ENCODE peak calls at places on chromosomes 11 and 22, in five cellular contexts. One of them, this sample, is unnamed. For H3K36me3, the result is how much of the 10 kb centered on the place peaks cover.

GRCh38 chr22:45934659-45935341 is 42.2 kb downstream of the WNT7B start:
- DNase-seq in pancreas: no peak
- DNase-seq in breast epithelium: peak
- DNase-seq in cardiac muscle cell: peak
- DNase-seq in WERI-Rb-1: no peak
- DNase-seq in this sample: peak

GRCh38 chr11:36425593-36426206 is 84.4 kb downstream of the TRAF6 start:
- DNase-seq in pancreas: no peak
- DNase-seq in breast epithelium: no peak
- DNase-seq in cardiac muscle cell: no peak
- DNase-seq in WERI-Rb-1: no peak
- DNase-seq in this sample: no peak

GRCh38 chr11:14396289-14396688 is 37.3 kb upstream of the RRAS2 start:
- DNase-seq in pancreas: no peak
- DNase-seq in breast epithelium: no peak
- DNase-seq in cardiac muscle cell: no peak
- DNase-seq in WERI-Rb-1: no peak
- DNase-seq in this sample: no peak

GRCh38 chr11:62600367-62601113 is 1.1 kb downstream of the MTA2 start:
- DNase-seq in pancreas: no peak
- DNase-seq in breast epithelium: no peak
- DNase-seq in cardiac muscle cell: no peak
- DNase-seq in WERI-Rb-1: no peak
- DNase-seq in this sample: no peak

GRCh38 chr22:40196628-40197027 is 18.9 kb downstream of the TNRC6B start:
- DNase-seq in pancreas: no peak
- DNase-seq in breast epithelium: no peak
- DNase-seq in cardiac muscle cell: peak
- DNase-seq in WERI-Rb-1: no peak
- DNase-seq in this sample: no peak

GRCh38 chr11:36167073-36167472 is 122.2 kb downstream of the COMMD9 start:
- DNase-seq in pancreas: no peak
- DNase-seq in breast epithelium: no peak
- DNase-seq in cardiac muscle cell: no peak
- DNase-seq in WERI-Rb-1: no peak
- DNase-seq in this sample: no peak

GRCh38 chr22:27668828-27669797 is 132.4 kb downstream of the MN1 start:
- DNase-seq in pancreas: no peak
- DNase-seq in breast epithelium: no peak
- DNase-seq in cardiac muscle cell: peak
- DNase-seq in WERI-Rb-1: peak
- DNase-seq in this sample: peak

GRCh38 chr11:100515087-100515486 is 172.0 kb upstream of the ARHGAP42 start:
- DNase-seq in pancreas: no peak
- DNase-seq in breast epithelium: no peak
- DNase-seq in cardiac muscle cell: peak
- DNase-seq in WERI-Rb-1: no peak
- DNase-seq in this sample: no peak

GRCh38 chr22:33837806-33838205 is 82.5 kb downstream of the LARGE1 start:
- DNase-seq in pancreas: no peak
- DNase-seq in breast epithelium: no peak
- DNase-seq in cardiac muscle cell: no peak
- DNase-seq in WERI-Rb-1: no peak
- DNase-seq in this sample: no peak

DNA sequence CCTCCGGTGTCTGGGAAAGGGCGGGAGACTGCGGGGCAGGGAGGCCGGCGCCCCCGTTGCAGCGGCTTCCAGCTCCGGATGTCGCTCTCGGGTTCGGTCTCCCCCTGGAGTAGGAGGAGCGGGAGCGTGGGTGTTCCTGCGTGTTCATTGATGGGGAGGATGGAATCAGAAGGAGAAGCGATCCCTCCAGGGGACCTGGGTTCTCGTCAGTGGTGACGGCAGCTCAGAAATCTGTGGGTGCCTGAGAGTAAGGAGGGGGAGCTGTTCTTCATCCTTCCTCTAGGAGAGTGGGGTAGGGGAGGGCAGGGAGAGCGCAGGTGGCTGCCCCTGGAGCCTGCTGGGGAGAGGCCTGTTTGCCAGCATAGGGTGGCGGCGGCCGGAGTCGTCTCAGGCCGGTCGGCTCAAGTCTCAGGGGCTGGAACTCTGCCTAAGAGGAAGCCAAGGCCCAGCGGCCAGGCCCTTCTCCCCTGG is 1.1 kb downstream of the UBASH3B start:
- DNase-seq in pancreas: peak
- DNase-seq in breast epithelium: peak
- DNase-seq in cardiac muscle cell: no peak
- DNase-seq in WERI-Rb-1: peak
- DNase-seq in this sample: peak
- TF ChIP-seq CTCF in pancreas: no peak
- TF ChIP-seq CTCF in breast epithelium: no peak
- TF ChIP-seq CTCF in cardiac muscle cell: no peak
- TF ChIP-seq CTCF in WERI-Rb-1: no peak
- TF ChIP-seq CTCF in this sample: no peak

GRCh38 chr22:30205281-30206115 is 41.1 kb downstream of the LIF start:
- DNase-seq in pancreas: no peak
- DNase-seq in breast epithelium: no peak
- DNase-seq in cardiac muscle cell: peak
- DNase-seq in WERI-Rb-1: peak
- DNase-seq in this sample: no peak
- H3K4me3 ChIP-seq in pancreas: no peak
- H3K4me3 ChIP-seq in breast epithelium: no peak
- H3K4me3 ChIP-seq in cardiac muscle cell: no peak
- H3K4me3 ChIP-seq in WERI-Rb-1: no peak
- H3K4me3 ChIP-seq in this sample: no peak

GRCh38 chr11:130122141-130122575 is 37.4 kb upstream of the ST14 start:
- DNase-seq in pancreas: no peak
- DNase-seq in breast epithelium: no peak
- DNase-seq in cardiac muscle cell: no peak
- DNase-seq in WERI-Rb-1: no peak
- DNase-seq in this sample: no peak
- H3K36me3 ChIP-seq in pancreas: under half
- H3K36me3 ChIP-seq in breast epithelium: under half
- H3K36me3 ChIP-seq in cardiac muscle cell: under half
- H3K36me3 ChIP-seq in WERI-Rb-1: under half
- H3K36me3 ChIP-seq in this sample: under half

DNA sequence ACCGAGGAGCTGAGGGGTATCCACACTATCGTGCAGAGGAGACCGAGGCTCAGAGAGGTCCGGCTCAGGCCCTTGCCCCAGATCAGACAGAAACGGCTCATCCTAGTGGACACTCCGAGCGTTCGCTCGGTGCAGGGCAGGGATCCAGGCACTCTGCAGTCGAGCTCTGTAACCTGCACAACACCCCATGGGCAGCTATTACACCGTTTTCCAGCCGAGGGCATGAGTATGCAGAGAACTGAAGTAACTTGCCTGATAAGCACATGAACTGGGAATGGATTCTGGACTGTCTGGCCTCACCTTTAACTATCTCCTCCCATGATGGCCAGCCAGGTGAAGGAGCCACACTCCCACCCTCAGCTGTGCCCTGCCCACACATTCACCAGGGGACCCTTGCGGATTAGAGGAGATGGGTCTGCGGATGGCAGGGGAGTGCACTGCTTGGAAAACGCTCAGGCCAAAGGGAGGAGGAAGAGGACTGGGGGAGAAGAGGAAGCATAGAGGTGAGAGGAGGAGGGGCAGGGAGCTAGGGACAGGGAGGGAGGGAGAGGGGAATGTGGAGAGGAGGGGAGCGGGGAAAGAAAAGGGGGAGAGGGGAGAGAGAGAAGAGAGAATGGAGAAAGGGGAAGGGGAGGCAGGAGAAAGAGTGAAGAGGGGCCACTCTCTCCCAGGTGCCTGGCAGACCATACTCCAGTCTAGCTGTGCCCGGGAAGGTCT is 33.0 kb upstream of the TCF20 start:
- DNase-seq in pancreas: no peak
- DNase-seq in breast epithelium: no peak
- DNase-seq in cardiac muscle cell: no peak
- DNase-seq in WERI-Rb-1: peak
- DNase-seq in this sample: no peak
- TF ChIP-seq CTCF in pancreas: no peak
- TF ChIP-seq CTCF in breast epithelium: no peak
- TF ChIP-seq CTCF in cardiac muscle cell: no peak
- TF ChIP-seq CTCF in WERI-Rb-1: peak
- TF ChIP-seq CTCF in this sample: no peak

GRCh38 chr22:49449811-49450386 is 377.8 kb downstream of the BRD1 start:
- DNase-seq in pancreas: no peak
- DNase-seq in breast epithelium: no peak
- DNase-seq in cardiac muscle cell: no peak
- DNase-seq in WERI-Rb-1: no peak
- DNase-seq in this sample: no peak
- H3K4me3 ChIP-seq in pancreas: no peak
- H3K4me3 ChIP-seq in breast epithelium: no peak
- H3K4me3 ChIP-seq in cardiac muscle cell: no peak
- H3K4me3 ChIP-seq in WERI-Rb-1: no peak
- H3K4me3 ChIP-seq in this sample: no peak

GRCh38 chr11:70031631-70032469 is 46.3 kb upstream of the ANO1 start:
- DNase-seq in pancreas: no peak
- DNase-seq in breast epithelium: no peak
- DNase-seq in cardiac muscle cell: no peak
- DNase-seq in WERI-Rb-1: no peak
- DNase-seq in this sample: no peak
- H3K36me3 ChIP-seq in pancreas: under half
- H3K36me3 ChIP-seq in breast epithelium: under half
- H3K36me3 ChIP-seq in cardiac muscle cell: under half
- H3K36me3 ChIP-seq in WERI-Rb-1: under half
- H3K36me3 ChIP-seq in this sample: under half

GRCh38 chr22:36493690-36494110 is 12.3 kb upstream of the TXN2 start:
- DNase-seq in pancreas: no peak
- DNase-seq in breast epithelium: no peak
- DNase-seq in cardiac muscle cell: no peak
- DNase-seq in WERI-Rb-1: no peak
- DNase-seq in this sample: no peak

GRCh38 chr22:36497910-36498669 is 8.8 kb downstream of the FOXRED2 start:
- DNase-seq in pancreas: no peak
- DNase-seq in breast epithelium: no peak
- DNase-seq in cardiac muscle cell: no peak
- DNase-seq in WERI-Rb-1: peak
- DNase-seq in this sample: no peak
- TF ChIP-seq CTCF in pancreas: no peak
- TF ChIP-seq CTCF in breast epithelium: no peak
- TF ChIP-seq CTCF in cardiac muscle cell: no peak
- TF ChIP-seq CTCF in WERI-Rb-1: peak
- TF ChIP-seq CTCF in this sample: no peak

DNA sequence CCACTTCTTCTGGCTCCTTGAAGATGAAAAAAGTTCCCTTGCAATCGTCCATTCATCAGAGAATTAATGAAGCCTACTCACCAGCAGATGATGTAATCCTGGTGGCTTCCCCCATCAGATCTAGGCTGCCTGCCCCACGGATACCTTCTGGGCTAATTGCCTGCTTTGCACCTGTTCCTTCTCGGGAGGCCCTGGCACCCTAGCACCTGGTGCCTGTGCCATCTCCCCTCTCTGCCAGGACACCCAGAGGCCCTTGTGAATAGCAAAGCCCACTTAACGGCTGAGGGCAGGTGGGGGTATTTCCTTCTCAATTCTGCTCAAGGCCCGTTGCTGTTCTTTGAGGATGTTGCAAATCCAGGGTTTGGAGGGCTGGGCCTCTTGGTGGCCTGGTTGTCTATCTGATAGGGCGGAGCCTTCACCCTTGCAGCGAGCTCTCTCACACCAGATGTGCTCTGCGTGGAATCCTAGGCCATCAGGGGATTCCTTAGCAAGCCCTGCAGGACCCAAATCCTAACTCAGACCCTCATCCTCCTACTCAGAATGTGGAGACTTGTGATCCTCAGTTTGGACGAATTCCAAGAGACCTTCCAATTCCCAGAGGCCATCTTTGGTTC is at the start of gene LMO2:
- DNase-seq in pancreas: no peak
- DNase-seq in breast epithelium: no peak
- DNase-seq in cardiac muscle cell: no peak
- DNase-seq in WERI-Rb-1: no peak
- DNase-seq in this sample: no peak
- H3K4me3 ChIP-seq in pancreas: no peak
- H3K4me3 ChIP-seq in breast epithelium: no peak
- H3K4me3 ChIP-seq in cardiac muscle cell: no peak
- H3K4me3 ChIP-seq in WERI-Rb-1: no peak
- H3K4me3 ChIP-seq in this sample: no peak

This sample was measured in thyroid gland.